ENCODE peak calls at places on chromosomes 12 and 14, in five cellular contexts. J is Peyer's patch, Z is brain microvascular endothelial cell, Q is HFF-Myc, X is endothelial cell. C is an unnamed sample.

GRCh38 chr12:12786371-12786715 is 884 bp downstream of the APOLD1 start:
- DNase-seq in Z (no peak), X (no peak), Q (no peak), J (no peak), C (no peak)

GRCh38 chr14:23168246-23168645 is 15.2 kb downstream of the SLC7A8 start:
- DNase-seq in X (no peak), Q (no peak), J (no peak), Z (no peak), C (no peak)

GRCh38 chr12:106301241-106301610 is 1.3 kb upstream of the TCP11L2 start:
- DNase-seq in Q (no peak), X (no peak), J (no peak), Z (no peak), C (peak; percentile 19)

GRCh38 chr12:39581592-39581991 is 38.0 kb downstream of the ABCD2 start:
- DNase-seq in Z (no peak), X (no peak), Q (no peak), J (no peak), C (no peak)

GRCh38 chr12:120199595-120200306 is 1.2 kb downstream of the RPLP0 start:
- DNase-seq in J (no peak), X (no peak), Z (peak; percentile 27), Q (no peak), C (peak; percentile 76)

GRCh38 chr14:96285667-96286066 is 29.7 kb downstream of the BDKRB1 start:
- DNase-seq in X (no peak), J (no peak), Q (no peak), Z (no peak), C (no peak)

GRCh38 chr14:36975834-36976233 is 196.6 kb downstream of the SLC25A21 start:
- DNase-seq in Z (no peak), X (no peak), Q (no peak), J (no peak), C (no peak)

GRCh38 chr12:9900930-9901329 is 19.6 kb downstream of the KLRF2 start:
- DNase-seq in Z (no peak), Q (no peak), J (no peak), X (no peak), C (no peak)

GRCh38 chr12:125299840-125300239 is 234.6 kb downstream of the AACS start:
- DNase-seq in J (no peak), X (no peak), Q (no peak), Z (no peak), C (no peak)

GRCh38 chr14:31843361-31844091 is 233.6 kb upstream of the ARHGAP5 start:
- DNase-seq in X (no peak), J (no peak), Z (no peak), Q (no peak), C (peak; percentile 8)

GRCh38 chr14:88170333-88170732 is 152.7 kb downstream of the KCNK10 start:
- DNase-seq in Z (no peak), X (no peak), J (no peak), Q (no peak), C (no peak)

GRCh38 chr12:46711756-46712155 is 114.0 kb downstream of the SLC38A4 start:
- DNase-seq in X (no peak), Q (no peak), Z (no peak), J (no peak), C (no peak)

GRCh38 chr12:53950789-53951576 is 3.7 kb upstream of the HOXC12 start:
- DNase-seq in Z (no peak), X (no peak), J (no peak), Q (no peak), C (no peak)

GRCh38 chr12:129696952-129697351 is 206.9 kb downstream of the TMEM132D start:
- DNase-seq in J (no peak), Z (peak; percentile 88), X (no peak), Q (no peak), C (peak; percentile 68)

GRCh38 chr14:87018294-87018693 is 974.7 kb downstream of the GALC start:
- DNase-seq in X (no peak), J (no peak), Z (no peak), Q (no peak), C (no peak)

GRCh38 chr12:124184456-124184855 is 110.4 kb upstream of the RFLNA start:
- DNase-seq in Q (no peak), Z (no peak), X (no peak), J (no peak), C (no peak)

GRCh38 chr14:25526290-25526689 is 476.3 kb upstream of the STXBP6 start:
- DNase-seq in X (no peak), Z (no peak), Q (no peak), J (no peak), C (no peak)

GRCh38 chr12:113149361-113150150 is at the start of gene CFAP73:
- DNase-seq in X (peak; percentile 79), Z (peak; percentile 83), Q (peak; percentile 72), J (peak; percentile 75), C (peak; percentile 85)
- TF ChIP-seq CTCF in X (no peak), Z (no peak), Q (no peak), J (no peak), C (peak; percentile 7)

GRCh38 chr14:34254596-34254995 is 207.4 kb downstream of the SPTSSA start:
- DNase-seq in Q (no peak), Z (no peak), J (no peak), X (no peak), C (no peak)
- TF ChIP-seq CTCF in Q (no peak), Z (no peak), J (no peak), X (no peak), C (no peak)

GRCh38 chr14:34439090-34439489 is 22.9 kb downstream of the SPTSSA start:
- DNase-seq in Q (no peak), X (no peak), Z (no peak), J (no peak), C (no peak)
- TF ChIP-seq CTCF in Q (no peak), X (no peak), Z (peak; percentile 4), J (no peak), C (no peak)

GRCh38 chr12:107761502-107761904 is 566 bp upstream of the PRDM4 start:
- DNase-seq in Q (no peak), J (no peak), X (peak; percentile 12), Z (no peak), C (no peak)
- TF ChIP-seq CTCF in Q (no peak), J (no peak), X (no peak), Z (no peak), C (no peak)